ENCODE peak calls at places on chromosomes 16 and 17, in four cellular contexts. O is pons, E is anterior cingulate cortex, A is memory B cell. C is an unnamed sample.

GRCh38 chr16:9860876-9861275 is 321.4 kb downstream of the GRIN2A start:
- DNase-seq in O (no peak), E (no peak), A (no peak), C (no peak)

GRCh38 chr16:48576927-48577326 is 33.1 kb downstream of the N4BP1 start:
- DNase-seq in O (no peak), E (no peak), A (no peak), C (no peak)

GRCh38 chr17:43648916-43649315 is 12.8 kb downstream of the MEOX1 start:
- DNase-seq in O (no peak), E (no peak), A (no peak), C (no peak)

GRCh38 chr17:28515518-28515917 is 9.4 kb downstream of the FOXN1 start:
- DNase-seq in O (no peak), E (no peak), A (no peak), C (no peak)

GRCh38 chr16:75026892-75027391 is 28.1 kb downstream of the ZNRF1 start:
- DNase-seq in O (no peak), E (no peak), A (no peak), C (no peak)

GRCh38 chr17:38867179-38867994 is 2.5 kb upstream of the LASP1 start:
- DNase-seq in O (peak), E (peak), A (peak), C (peak)

GRCh38 chr16:89619880-89620279 is 6.4 kb downstream of the DPEP1 start:
- DNase-seq in O (no peak), E (no peak), A (no peak), C (no peak)

GRCh38 chr16:82629441-82630027 is 2.8 kb downstream of the CDH13 start:
- DNase-seq in O (no peak), E (no peak), A (no peak), C (no peak)

GRCh38 chr16:15037745-15038144 is 18.1 kb downstream of the NTAN1 start:
- DNase-seq in O (no peak), E (no peak), A (no peak), C (no peak)

C was measured in central memory CD4-positive, alpha-beta T cell.